ENCODE peak calls at places on chromosomes 3 and 15, in six cellular contexts. E, L, R, F, K and Z are unnamed samples.
A peak's percentile ranks its signal among the peaks of the same experiment; 100 is the strongest.

GRCh38 chr15:98650871-98651481 is 2.6 kb downstream of the IGF1R start:
- DNase-seq in E (peak; percentile 49), L (no peak), R (peak; percentile 29), F (peak; percentile 65), K (no peak), Z (no peak)

GRCh38 chr15:91857772-91858171 is 4.3 kb downstream of the SLCO3A1 start:
- DNase-seq in E (no peak), L (no peak), R (no peak), F (no peak), K (no peak), Z (no peak)

GRCh38 chr15:68389041-68389930 is 42.7 kb downstream of the ITGA11 start:
- DNase-seq in E (no peak), L (no peak), R (no peak), F (no peak), K (peak; percentile 42), Z (peak; percentile 33)

GRCh38 chr3:195847061-195847950 is 35.6 kb upstream of the MUC4 start:
- DNase-seq in E (peak; percentile 26), L (no peak), R (no peak), F (peak; percentile 60), K (no peak), Z (no peak)

GRCh38 chr3:123779646-123780231 is 104.4 kb downstream of the MYLK start:
- DNase-seq in E (no peak), L (no peak), R (no peak), F (peak; percentile 51), K (no peak), Z (no peak)

GRCh38 chr3:101036213-101036618 is 43.0 kb upstream of the ABI3BP start:
- DNase-seq in E (peak; percentile 96), L (peak; percentile 4), R (peak; percentile 91), F (peak; percentile 84), K (no peak), Z (peak; percentile 30)

GRCh38 chr3:72494076-72495000 is 353.9 kb downstream of the SHQ1 start:
- DNase-seq in E (peak; percentile 11), L (no peak), R (no peak), F (no peak), K (no peak), Z (no peak)

GRCh38 chr3:106811376-106811775 is 565.9 kb upstream of the CCDC54 start:
- DNase-seq in E (peak; percentile 88), L (no peak), R (no peak), F (peak; percentile 51), K (no peak), Z (no peak)

GRCh38 chr3:130905551-130905950 is 11.7 kb downstream of the ATP2C1 start:
- DNase-seq in E (peak; percentile 52), L (no peak), R (no peak), F (peak; percentile 74), K (no peak), Z (no peak)

GRCh38 chr3:184241447-184242296 is 7.1 kb downstream of the ALG3 start:
- DNase-seq in E (peak; percentile 21), L (no peak), R (peak; percentile 91), F (no peak), K (peak; percentile 57), Z (peak; percentile 61)

GRCh38 chr3:194404365-194405140 is 5.5 kb upstream of the GP5 start:
- DNase-seq in E (peak; percentile 58), L (no peak), R (no peak), F (peak; percentile 59), K (no peak), Z (no peak)

GRCh38 chr3:141328286-141329166 is 39.8 kb upstream of the ZBTB38 start:
- DNase-seq in E (no peak), L (no peak), R (no peak), F (no peak), K (no peak), Z (no peak)

GRCh38 chr3:124207873-124208473 is 216.0 kb upstream of the ROPN1 start:
- DNase-seq in E (no peak), L (no peak), R (no peak), F (no peak), K (no peak), Z (no peak)

GRCh38 chr15:98800437-98801233 is 152.3 kb downstream of the IGF1R start:
- DNase-seq in E (peak; percentile 86), L (peak; percentile 59), R (peak; percentile 30), F (peak; percentile 89), K (no peak), Z (peak; percentile 83)

GRCh38 chr15:54307926-54308325 is 329.7 kb downstream of the UNC13C start:
- DNase-seq in E (no peak), L (no peak), R (no peak), F (no peak), K (no peak), Z (no peak)

GRCh38 chr3:122415762-122416654 is at the start of gene WDR5B:
- DNase-seq in E (peak; percentile 96), L (peak; percentile 99), R (peak; percentile 99), F (peak; percentile 98), K (peak; percentile 99), Z (peak; percentile 97)

GRCh38 chr15:63019539-63020109 is 22.9 kb upstream of the TPM1 start:
- DNase-seq in E (peak; percentile 95), L (no peak), R (peak; percentile 97), F (peak; percentile 78), K (no peak), Z (peak; percentile 74)

GRCh38 chr3:89364309-89364708 is 256.9 kb downstream of the EPHA3 start:
- DNase-seq in E (no peak), L (no peak), R (no peak), F (peak; percentile 11), K (no peak), Z (no peak)

GRCh38 chr3:129122697-129123055 is 1.1 kb upstream of the RAB43 start:
- DNase-seq in E (no peak), L (no peak), R (no peak), F (peak; percentile 37), K (no peak), Z (peak; percentile 52)

GRCh38 chr15:57544840-57545239 is 46.9 kb upstream of the MYZAP start:
- DNase-seq in E (no peak), L (no peak), R (no peak), F (no peak), K (no peak), Z (no peak)

GRCh38 chr3:45985532-45986302 is 9.9 kb downstream of the FYCO1 start:
- DNase-seq in E (peak; percentile 58), L (no peak), R (no peak), F (no peak), K (no peak), Z (no peak)

GRCh38 chr3:45988100-45988761 is 7.4 kb downstream of the FYCO1 start:
- DNase-seq in E (no peak), L (no peak), R (no peak), F (no peak), K (no peak), Z (no peak)

GRCh38 chr3:45987368-45988099 is 8.1 kb downstream of the FYCO1 start:
- DNase-seq in E (peak; percentile 82), L (no peak), R (no peak), F (peak; percentile 43), K (no peak), Z (no peak)

GRCh38 chr3:45984331-45985312 is 11.0 kb downstream of the FYCO1 start:
- DNase-seq in E (peak; percentile 76), L (no peak), R (no peak), F (no peak), K (no peak), Z (no peak)

DNA sequence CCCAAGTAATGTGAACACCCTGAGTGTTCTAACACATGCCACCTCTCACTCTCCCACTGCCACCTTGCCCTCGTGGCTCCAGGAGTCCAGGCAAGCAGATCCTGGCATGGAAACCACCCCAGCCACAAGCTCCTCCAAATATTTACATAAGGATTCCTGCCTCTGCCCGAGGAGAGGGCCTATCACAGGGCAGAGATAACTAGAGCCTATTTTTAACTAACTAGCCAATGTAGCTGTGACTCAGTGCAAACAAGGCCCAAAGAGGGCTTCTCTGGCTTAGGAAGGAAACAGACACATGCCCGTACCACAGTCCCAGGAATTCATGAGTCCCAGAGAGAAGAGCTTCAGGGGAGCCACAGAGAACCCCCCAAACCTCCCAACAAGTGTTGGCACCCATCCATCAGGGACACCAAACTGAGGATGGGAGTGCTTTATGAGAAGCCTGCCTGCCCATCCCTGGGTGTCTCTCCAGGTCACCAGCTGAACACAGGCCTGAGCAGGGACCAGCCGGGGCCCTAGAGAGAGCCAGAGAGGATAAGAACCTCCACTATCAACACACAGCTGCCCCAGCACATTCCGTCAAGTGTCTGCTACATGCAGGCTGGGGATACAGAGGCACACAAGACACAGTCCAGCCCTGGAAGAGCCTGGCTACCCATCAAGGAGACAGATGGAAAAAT is 9.2 kb downstream of the FYCO1 start:
- DNase-seq in E (peak; percentile 87), L (no peak), R (no peak), F (peak; percentile 91), K (no peak), Z (no peak)
- H4K91ac ChIP-seq in E (peak overlapping the region; percentile 88), L (no peak overlapping the region), R (no peak overlapping the region), F (peak overlapping the region; percentile 71), K (no peak overlapping the region), Z (no peak overlapping the region)

GRCh38 chr3:178703268-178703975 is 167.2 kb downstream of the KCNMB2 start:
- DNase-seq in E (peak; percentile 97), L (no peak), R (no peak), F (peak; percentile 95), K (no peak), Z (no peak)
- H3K27ac ChIP-seq in E (peak overlapping the region; percentile 98), L (no peak overlapping the region), R (no peak overlapping the region), F (no peak overlapping the region), K (no peak overlapping the region), Z (no peak overlapping the region)

DNA sequence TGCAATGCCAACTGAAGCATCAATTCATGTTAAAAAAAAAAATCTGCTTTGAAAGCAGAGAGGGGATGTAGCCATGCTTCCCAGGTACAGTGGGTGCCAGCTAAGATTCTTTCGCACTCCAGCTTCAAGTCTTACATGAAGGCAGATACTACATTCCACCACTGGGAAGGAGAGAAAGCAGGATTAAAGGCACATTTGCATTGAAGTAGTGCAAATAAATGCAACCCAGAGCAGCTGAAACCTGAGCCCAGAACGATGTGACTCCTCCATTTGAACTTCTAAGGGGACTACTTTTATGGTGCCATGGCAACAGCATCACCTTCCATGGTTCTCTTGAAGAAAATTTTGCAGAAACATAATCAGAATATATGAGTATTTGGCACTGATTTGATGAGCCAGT is 19.1 kb upstream of the GJD2 start:
- DNase-seq in E (no peak), L (no peak), R (no peak), F (no peak), K (no peak), Z (no peak)
- H4K91ac ChIP-seq in E (no peak overlapping the region), L (no peak overlapping the region), R (no peak overlapping the region), F (no peak overlapping the region), K (no peak overlapping the region), Z (no peak overlapping the region)

DNA sequence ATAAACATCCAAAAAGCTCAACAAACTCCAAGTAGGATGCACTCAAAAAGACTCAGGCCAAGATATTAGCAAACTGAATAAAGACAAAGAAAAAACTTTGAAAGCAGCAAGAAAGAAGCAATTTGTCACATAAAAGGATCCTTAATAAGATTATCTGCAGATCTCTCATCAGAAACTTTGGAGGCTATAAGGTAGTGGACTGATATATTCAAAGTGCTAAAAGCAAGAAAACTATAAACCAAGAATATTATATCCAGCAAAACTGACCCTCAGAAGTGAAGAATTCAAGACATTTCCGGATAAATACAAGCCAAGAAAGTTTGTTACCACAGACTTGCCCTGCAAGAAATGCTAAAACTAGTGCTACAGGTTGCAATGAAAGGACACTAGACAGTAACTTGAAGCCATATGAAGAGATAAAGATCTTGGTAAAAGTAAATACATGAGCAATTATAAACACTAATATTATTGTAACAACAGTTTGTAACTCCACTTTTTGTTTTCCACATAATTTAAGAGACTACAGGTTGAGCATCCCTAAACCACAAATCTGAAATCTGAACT is 23.6 kb downstream of the C3orf33 start:
- DNase-seq in E (no peak), L (no peak), R (no peak), F (no peak), K (no peak), Z (no peak)
- H3K27ac ChIP-seq in E (no peak overlapping the region), L (no peak overlapping the region), R (no peak overlapping the region), F (no peak overlapping the region), K (no peak overlapping the region), Z (no peak overlapping the region)